ENCODE peak calls at places on chromosomes 4 and X, in six cellular contexts. T is A549; U is lung; W is foreskin fibroblast; N is naive thymus-derived CD8-positive, alpha-beta T cell; I is posterior vena cava. V is an unnamed sample.

GRCh38 chrX:100615015-100615414 is 21.6 kb downstream of the TSPAN6 start:
- DNase-seq in U (no peak), I (no peak), T (peak; percentile 60), N (no peak), W (peak; percentile 28), V (peak; percentile 15)

GRCh38 chrX:13923289-13923688 is 106.4 kb upstream of the GPM6B start:
- DNase-seq in T (no peak), U (no peak), N (no peak), W (no peak), I (no peak), V (no peak)

GRCh38 chr4:21118301-21118700 is 418.0 kb downstream of the PACRGL start:
- DNase-seq in T (no peak), U (no peak), W (no peak), N (no peak), I (no peak), V (no peak)

GRCh38 chr4:124869978-124870495 is 157.5 kb upstream of the ANKRD50 start:
- DNase-seq in T (no peak), W (no peak), I (no peak), N (no peak), U (no peak), V (no peak)

GRCh38 chr4:153140294-153140693 is 63.9 kb upstream of the TRIM2 start:
- DNase-seq in T (no peak), W (no peak), N (no peak), U (no peak), I (no peak), V (peak; percentile 82)

GRCh38 chr4:125115941-125116340 is 198.8 kb upstream of the FAT4 start:
- DNase-seq in U (no peak), I (no peak), T (peak; percentile 34), N (no peak), W (peak; percentile 59), V (no peak)

GRCh38 chr4:25938251-25939186 is 24.5 kb downstream of the SMIM20 start:
- DNase-seq in I (no peak), N (no peak), T (no peak), W (peak; percentile 93), U (no peak), V (peak; percentile 73)

GRCh38 chr4:101191302-101192098 is 155.8 kb downstream of the PPP3CA start:
- DNase-seq in N (no peak), U (peak; percentile 60), W (peak; percentile 70), I (peak; percentile 90), T (peak; percentile 88), V (peak; percentile 77)

GRCh38 chrX:40402771-40403533 is 177.8 kb upstream of the ATP6AP2 start:
- DNase-seq in T (peak; percentile 77), N (no peak), I (no peak), W (peak; percentile 33), U (no peak), V (peak; percentile 25)

GRCh38 chr4:184506527-184507121 is 32.3 kb upstream of the IRF2 start:
- DNase-seq in T (peak; percentile 14), W (no peak), N (no peak), U (no peak), I (no peak), V (no peak)

GRCh38 chr4:104416725-104417363 is 77.8 kb downstream of the CXXC4 start:
- DNase-seq in I (no peak), W (no peak), T (no peak), N (no peak), U (no peak), V (no peak)

GRCh38 chrX:22320236-22320635 is 47.5 kb downstream of the CBLL2 start:
- DNase-seq in W (no peak), U (no peak), N (no peak), I (no peak), T (no peak), V (no peak)

GRCh38 chr4:111283066-111283677 is 660.3 kb upstream of the PITX2 start:
- DNase-seq in N (no peak), T (peak; percentile 59), U (peak; percentile 47), W (peak; percentile 20), I (no peak), V (no peak)

GRCh38 chr4:147830987-147831386 is 99.1 kb downstream of the ARHGAP10 start:
- DNase-seq in U (no peak), N (no peak), T (peak; percentile 18), W (peak; percentile 73), I (no peak), V (no peak)

GRCh38 chr4:24208691-24209090 is 318.8 kb upstream of the PPARGC1A start:
- DNase-seq in I (no peak), N (no peak), T (no peak), U (no peak), W (no peak), V (no peak)

GRCh38 chr4:54076673-54077072 is 12.3 kb upstream of the CHIC2 start:
- DNase-seq in N (no peak), I (no peak), W (no peak), T (no peak), U (no peak), V (no peak)

GRCh38 chr4:87038837-87039715 is 104.3 kb downstream of the AFF1 start:
- DNase-seq in W (peak; percentile 50), N (no peak), U (no peak), I (no peak), T (peak; percentile 60), V (peak; percentile 80)

GRCh38 chrX:93422693-93423092 is 250.7 kb downstream of the NAP1L3 start:
- DNase-seq in I (no peak), W (no peak), U (no peak), T (peak; percentile 20), N (no peak), V (no peak)

GRCh38 chr4:135411251-135411650 is 1209.7 kb upstream of the PABPC4L start:
- DNase-seq in I (no peak), W (no peak), U (no peak), N (no peak), T (no peak), V (no peak)

GRCh38 chr4:40601641-40602040 is 28.0 kb downstream of the RBM47 start:
- DNase-seq in W (no peak), I (no peak), N (no peak), U (no peak), T (no peak), V (no peak)

GRCh38 chrX:99301990-99302389 is 1108.1 kb downstream of the PCDH19 start:
- DNase-seq in W (no peak), I (no peak), U (no peak), N (no peak), T (peak; percentile 19), V (no peak)

GRCh38 chrX:134469481-134469880 is 9.5 kb downstream of the HPRT1 start:
- DNase-seq in T (no peak), W (peak; percentile 38), U (no peak), N (no peak), I (no peak), V (no peak)

GRCh38 chr4:1885414-1885813 is 14.2 kb downstream of the NSD2 start:
- DNase-seq in N (no peak), T (no peak), I (no peak), U (no peak), W (no peak), V (no peak)

GRCh38 chrX:16212436-16212835 is 45.2 kb downstream of the MAGEB17 start:
- DNase-seq in W (no peak), I (no peak), U (no peak), T (peak; percentile 22), N (no peak), V (no peak)

GRCh38 chrX:151680805-151681204 is 14.5 kb upstream of the PRRG3 start:
- DNase-seq in N (peak; percentile 15), T (peak; percentile 58), I (no peak), W (no peak), U (peak; percentile 65), V (no peak)

GRCh38 chr4:93384897-93385296 is 443.7 kb upstream of the ATOH1 start:
- DNase-seq in N (no peak), I (no peak), U (no peak), W (peak; percentile 59), T (peak; percentile 30), V (no peak)

GRCh38 chrX:24259544-24260240 is 54.2 kb downstream of the SUPT20HL2 start:
- DNase-seq in U (no peak), W (peak; percentile 57), N (no peak), T (peak; percentile 76), I (no peak), V (no peak)

GRCh38 chrX:136067097-136067496 is 80.2 kb upstream of the FHL1 start:
- DNase-seq in W (no peak), U (no peak), T (no peak), N (no peak), I (no peak), V (no peak)

GRCh38 chr4:74418063-74418670 is 26.8 kb upstream of the AREG start:
- DNase-seq in I (no peak), W (peak; percentile 72), N (no peak), U (no peak), T (peak; percentile 48), V (peak; percentile 39)